ENCODE peak calls at places on chromosomes 16 and 17, in nine cellular contexts. One of them, this sample, is unnamed.

GRCh38 chr16:5065368-5065767 is 388 bp downstream of the C16orf89 start:
- DNase-seq in heart left ventricle: no peak
- DNase-seq in AG04450: no peak
- DNase-seq in IMR-90: no peak
- DNase-seq in keratinocyte: no peak
- DNase-seq in A549: no peak
- DNase-seq in testis: no peak
- DNase-seq in H1: no peak
- DNase-seq in lung: peak; percentile 43
- DNase-seq in this sample: no peak

GRCh38 chr17:17414316-17414937 is 62.4 kb upstream of the MED9 start:
- DNase-seq in IMR-90: peak; percentile 80
- DNase-seq in AG04450: no peak
- DNase-seq in H1: no peak
- DNase-seq in lung: no peak
- DNase-seq in testis: peak; percentile 47
- DNase-seq in heart left ventricle: peak; percentile 44
- DNase-seq in keratinocyte: no peak
- DNase-seq in A549: no peak
- DNase-seq in this sample: no peak

GRCh38 chr17:21689604-21690003 is 2.7 kb upstream of the KCNJ18 start:
- DNase-seq in testis: peak; percentile 61
- DNase-seq in keratinocyte: no peak
- DNase-seq in H1: no peak
- DNase-seq in A549: peak; percentile 21
- DNase-seq in IMR-90: peak; percentile 72
- DNase-seq in lung: peak; percentile 49
- DNase-seq in heart left ventricle: peak; percentile 50
- DNase-seq in AG04450: peak; percentile 42
- DNase-seq in this sample: no peak

GRCh38 chr16:76942089-76942488 is 248.9 kb upstream of the MON1B start:
- DNase-seq in lung: no peak
- DNase-seq in IMR-90: no peak
- DNase-seq in keratinocyte: no peak
- DNase-seq in testis: no peak
- DNase-seq in H1: no peak
- DNase-seq in heart left ventricle: no peak
- DNase-seq in AG04450: no peak
- DNase-seq in A549: no peak
- DNase-seq in this sample: no peak

GRCh38 chr16:74740795-74741304 is 33.8 kb downstream of the FA2H start:
- DNase-seq in heart left ventricle: no peak
- DNase-seq in keratinocyte: peak; percentile 57
- DNase-seq in A549: peak; percentile 95
- DNase-seq in AG04450: no peak
- DNase-seq in testis: peak; percentile 47
- DNase-seq in H1: no peak
- DNase-seq in IMR-90: no peak
- DNase-seq in lung: no peak
- DNase-seq in this sample: peak; percentile 83

GRCh38 chr17:39653662-39654331 is 11.4 kb upstream of the TCAP start:
- DNase-seq in IMR-90: no peak
- DNase-seq in lung: peak; percentile 75
- DNase-seq in A549: peak; percentile 91
- DNase-seq in AG04450: no peak
- DNase-seq in keratinocyte: no peak
- DNase-seq in heart left ventricle: peak; percentile 65
- DNase-seq in testis: peak; percentile 80
- DNase-seq in H1: peak; percentile 97
- DNase-seq in this sample: no peak

GRCh38 chr17:50130778-50131317 is 888 bp upstream of the SAMD14 start:
- DNase-seq in IMR-90: no peak
- DNase-seq in heart left ventricle: no peak
- DNase-seq in testis: no peak
- DNase-seq in keratinocyte: no peak
- DNase-seq in H1: no peak
- DNase-seq in A549: no peak
- DNase-seq in AG04450: no peak
- DNase-seq in lung: no peak
- DNase-seq in this sample: no peak

GRCh38 chr16:84339766-84340165 is 28.6 kb upstream of the ATP2C2 start:
- DNase-seq in keratinocyte: no peak
- DNase-seq in lung: no peak
- DNase-seq in IMR-90: no peak
- DNase-seq in A549: no peak
- DNase-seq in heart left ventricle: no peak
- DNase-seq in H1: no peak
- DNase-seq in AG04450: no peak
- DNase-seq in testis: no peak
- DNase-seq in this sample: no peak

GRCh38 chr17:17420035-17420434 is 56.8 kb upstream of the MED9 start:
- DNase-seq in testis: no peak
- DNase-seq in heart left ventricle: peak; percentile 89
- DNase-seq in lung: no peak
- DNase-seq in AG04450: no peak
- DNase-seq in keratinocyte: no peak
- DNase-seq in A549: no peak
- DNase-seq in IMR-90: no peak
- DNase-seq in H1: no peak
- DNase-seq in this sample: no peak

GRCh38 chr16:84751947-84752346 is 52.1 kb downstream of the USP10 start:
- DNase-seq in IMR-90: no peak
- DNase-seq in H1: peak; percentile 7
- DNase-seq in testis: no peak
- DNase-seq in AG04450: no peak
- DNase-seq in keratinocyte: no peak
- DNase-seq in lung: no peak
- DNase-seq in A549: no peak
- DNase-seq in heart left ventricle: no peak
- DNase-seq in this sample: no peak

GRCh38 chr16:2816751-2817495 is at the start of gene PRSS21:
- DNase-seq in keratinocyte: no peak
- DNase-seq in AG04450: no peak
- DNase-seq in H1: peak; percentile 83
- DNase-seq in A549: no peak
- DNase-seq in lung: no peak
- DNase-seq in IMR-90: no peak
- DNase-seq in testis: no peak
- DNase-seq in heart left ventricle: no peak
- DNase-seq in this sample: no peak

GRCh38 chr16:67162439-67163163 is 1.9 kb upstream of the HSF4 start:
- DNase-seq in AG04450: no peak
- DNase-seq in A549: no peak
- DNase-seq in H1: peak; percentile 71
- DNase-seq in keratinocyte: no peak
- DNase-seq in testis: no peak
- DNase-seq in IMR-90: no peak
- DNase-seq in heart left ventricle: peak; percentile 39
- DNase-seq in lung: no peak
- DNase-seq in this sample: no peak

GRCh38 chr17:28735242-28735722 is 6.7 kb downstream of the NEK8 start:
- DNase-seq in A549: no peak
- DNase-seq in heart left ventricle: no peak
- DNase-seq in IMR-90: no peak
- DNase-seq in lung: no peak
- DNase-seq in AG04450: no peak
- DNase-seq in testis: no peak
- DNase-seq in keratinocyte: no peak
- DNase-seq in H1: no peak
- DNase-seq in this sample: no peak

GRCh38 chr16:19093631-19094541 is 19.9 kb upstream of the ITPRIPL2 start:
- DNase-seq in H1: no peak
- DNase-seq in heart left ventricle: no peak
- DNase-seq in AG04450: no peak
- DNase-seq in IMR-90: no peak
- DNase-seq in keratinocyte: no peak
- DNase-seq in testis: no peak
- DNase-seq in lung: no peak
- DNase-seq in A549: no peak
- DNase-seq in this sample: no peak

GRCh38 chr16:56608876-56609462 is 585 bp downstream of the MT2A start:
- DNase-seq in AG04450: no peak
- DNase-seq in H1: no peak
- DNase-seq in keratinocyte: no peak
- DNase-seq in lung: no peak
- DNase-seq in heart left ventricle: no peak
- DNase-seq in IMR-90: no peak
- DNase-seq in A549: no peak
- DNase-seq in testis: no peak
- DNase-seq in this sample: no peak

GRCh38 chr16:84190731-84191388 is at the start of gene ADAD2:
- DNase-seq in heart left ventricle: no peak
- DNase-seq in H1: peak; percentile 88
- DNase-seq in lung: no peak
- DNase-seq in AG04450: no peak
- DNase-seq in A549: peak; percentile 31
- DNase-seq in IMR-90: no peak
- DNase-seq in testis: peak; percentile 88
- DNase-seq in keratinocyte: no peak
- DNase-seq in this sample: no peak

GRCh38 chr17:69434164-69434579 is 19.7 kb downstream of the MAP2K6 start:
- DNase-seq in H1: no peak
- DNase-seq in AG04450: no peak
- DNase-seq in testis: no peak
- DNase-seq in A549: no peak
- DNase-seq in keratinocyte: peak; percentile 45
- DNase-seq in heart left ventricle: peak; percentile 51
- DNase-seq in lung: no peak
- DNase-seq in IMR-90: peak; percentile 26
- DNase-seq in this sample: peak; percentile 66
- H3K27ac ChIP-seq in H1: no peak overlapping the region
- H3K27ac ChIP-seq in AG04450: no peak overlapping the region
- H3K27ac ChIP-seq in testis: no peak overlapping the region
- H3K27ac ChIP-seq in A549: peak overlapping the region; percentile 22
- H3K27ac ChIP-seq in keratinocyte: no peak overlapping the region
- H3K27ac ChIP-seq in heart left ventricle: no peak overlapping the region
- H3K27ac ChIP-seq in lung: no peak overlapping the region
- H3K27ac ChIP-seq in IMR-90: no peak overlapping the region
- H3K27ac ChIP-seq in this sample: no peak overlapping the region

GRCh38 chr17:48526986-48527741 is 3.6 kb downstream of the HOXB1 start:
- DNase-seq in AG04450: no peak
- DNase-seq in H1: peak; percentile 84
- DNase-seq in A549: no peak
- DNase-seq in IMR-90: no peak
- DNase-seq in testis: no peak
- DNase-seq in lung: no peak
- DNase-seq in keratinocyte: no peak
- DNase-seq in heart left ventricle: no peak
- DNase-seq in this sample: no peak
- H3K27ac ChIP-seq in AG04450: no peak overlapping the region
- H3K27ac ChIP-seq in H1: no peak overlapping the region
- H3K27ac ChIP-seq in A549: peak overlapping the region; percentile 31
- H3K27ac ChIP-seq in IMR-90: no peak overlapping the region
- H3K27ac ChIP-seq in testis: no peak overlapping the region
- H3K27ac ChIP-seq in lung: no peak overlapping the region
- H3K27ac ChIP-seq in keratinocyte: no peak overlapping the region
- H3K27ac ChIP-seq in heart left ventricle: no peak overlapping the region
- H3K27ac ChIP-seq in this sample: no peak overlapping the region

GRCh38 chr17:27535975-27536374 is 79.7 kb downstream of the KSR1 start:
- DNase-seq in keratinocyte: no peak
- DNase-seq in IMR-90: no peak
- DNase-seq in testis: no peak
- DNase-seq in A549: no peak
- DNase-seq in heart left ventricle: no peak
- DNase-seq in AG04450: no peak
- DNase-seq in lung: no peak
- DNase-seq in H1: no peak
- DNase-seq in this sample: no peak

GRCh38 chr17:27533068-27533397 is 76.8 kb downstream of the KSR1 start:
- DNase-seq in keratinocyte: no peak
- DNase-seq in IMR-90: no peak
- DNase-seq in heart left ventricle: no peak
- DNase-seq in lung: no peak
- DNase-seq in testis: no peak
- DNase-seq in A549: no peak
- DNase-seq in H1: no peak
- DNase-seq in AG04450: no peak
- DNase-seq in this sample: no peak

GRCh38 chr17:27532269-27533067 is 76.2 kb downstream of the KSR1 start:
- DNase-seq in lung: peak; percentile 84
- DNase-seq in H1: no peak
- DNase-seq in testis: peak; percentile 22
- DNase-seq in A549: no peak
- DNase-seq in IMR-90: peak; percentile 98
- DNase-seq in heart left ventricle: no peak
- DNase-seq in AG04450: peak; percentile 95
- DNase-seq in keratinocyte: no peak
- DNase-seq in this sample: no peak

GRCh38 chr17:27535178-27535928 is 79.1 kb downstream of the KSR1 start:
- DNase-seq in AG04450: no peak
- DNase-seq in H1: no peak
- DNase-seq in keratinocyte: no peak
- DNase-seq in heart left ventricle: no peak
- DNase-seq in A549: no peak
- DNase-seq in testis: no peak
- DNase-seq in IMR-90: peak; percentile 44
- DNase-seq in lung: no peak
- DNase-seq in this sample: no peak

GRCh38 chr17:27533874-27534815 is 77.9 kb downstream of the KSR1 start:
- DNase-seq in A549: no peak
- DNase-seq in AG04450: peak; percentile 90
- DNase-seq in lung: no peak
- DNase-seq in testis: no peak
- DNase-seq in heart left ventricle: no peak
- DNase-seq in keratinocyte: peak; percentile 40
- DNase-seq in IMR-90: peak; percentile 98
- DNase-seq in H1: no peak
- DNase-seq in this sample: no peak
- H3K27ac ChIP-seq in A549: peak overlapping the region; percentile 84
- H3K27ac ChIP-seq in AG04450: peak overlapping the region; percentile 94
- H3K27ac ChIP-seq in lung: no peak overlapping the region
- H3K27ac ChIP-seq in testis: no peak overlapping the region
- H3K27ac ChIP-seq in heart left ventricle: no peak overlapping the region
- H3K27ac ChIP-seq in keratinocyte: no peak overlapping the region
- H3K27ac ChIP-seq in IMR-90: peak overlapping the region; percentile 94
- H3K27ac ChIP-seq in H1: no peak overlapping the region
- H3K27ac ChIP-seq in this sample: no peak overlapping the region

DNA sequence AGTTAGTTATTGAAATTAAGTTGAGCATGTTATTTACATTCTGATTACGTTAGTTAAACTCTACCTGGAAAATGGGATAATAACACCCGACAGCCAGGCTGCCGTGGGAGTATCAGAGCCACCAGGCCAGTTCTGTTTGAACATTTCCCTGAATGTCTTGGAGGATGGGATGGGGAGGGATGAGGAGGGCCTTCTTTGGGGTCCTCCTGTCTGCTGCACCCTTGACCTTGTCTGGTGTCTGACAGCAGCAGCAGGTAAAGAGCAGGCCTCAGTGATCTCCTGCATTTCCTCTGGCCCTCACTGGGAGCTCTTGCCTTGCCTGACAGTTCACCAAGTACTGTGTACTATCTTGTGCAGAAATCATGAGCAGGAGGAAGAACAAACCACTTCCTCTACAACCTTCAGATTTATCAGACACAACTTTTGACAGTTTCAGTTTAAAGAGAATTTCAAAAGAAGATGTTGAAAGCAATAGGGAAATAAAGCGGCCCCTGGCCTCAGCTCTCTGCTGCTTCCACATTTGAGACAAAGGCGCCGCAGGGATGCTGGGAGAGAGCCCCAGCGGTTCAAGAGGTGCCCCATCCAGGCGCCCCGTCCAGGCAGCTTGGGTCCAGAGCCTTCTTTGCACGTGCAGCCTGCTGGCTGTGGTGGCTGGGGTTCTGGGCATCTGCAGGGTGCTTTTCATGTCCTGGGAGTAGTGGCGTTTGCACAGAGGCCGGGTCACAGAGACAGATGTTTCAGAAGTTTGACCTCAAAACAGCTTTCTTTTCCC is 25.3 kb downstream of the CMIP start:
- DNase-seq in IMR-90: no peak
- DNase-seq in H1: no peak
- DNase-seq in AG04450: no peak
- DNase-seq in keratinocyte: no peak
- DNase-seq in heart left ventricle: peak; percentile 58
- DNase-seq in A549: no peak
- DNase-seq in testis: no peak
- DNase-seq in lung: no peak
- DNase-seq in this sample: no peak
- H3K27ac ChIP-seq in IMR-90: no peak overlapping the region
- H3K27ac ChIP-seq in H1: no peak overlapping the region
- H3K27ac ChIP-seq in AG04450: no peak overlapping the region
- H3K27ac ChIP-seq in keratinocyte: no peak overlapping the region
- H3K27ac ChIP-seq in heart left ventricle: no peak overlapping the region
- H3K27ac ChIP-seq in A549: peak overlapping the region; percentile 72
- H3K27ac ChIP-seq in testis: no peak overlapping the region
- H3K27ac ChIP-seq in lung: no peak overlapping the region
- H3K27ac ChIP-seq in this sample: peak overlapping the region; percentile 20